ENCODE peak calls at places on chromosomes 6 and 20, in eight cellular contexts. M, Q, H, L, B, C, D and S are unnamed samples.
A peak's percentile ranks its signal among the peaks of the same experiment; 100 is the strongest.

GRCh38 chr6:126927841-126928240 is 190.6 kb upstream of the RSPO3 start:
- DNase-seq in M (no peak), Q (no peak), H (no peak), L (no peak), B (no peak), C (no peak), D (no peak), S (no peak)

GRCh38 chr6:85469276-85470022 is 19.6 kb downstream of the NT5E start:
- DNase-seq in M (peak; percentile 16), Q (no peak), H (no peak), L (no peak), B (no peak), C (no peak), D (no peak), S (no peak)

GRCh38 chr6:51788121-51788520 is 299.3 kb downstream of the PKHD1 start:
- DNase-seq in M (no peak), Q (no peak), H (no peak), L (no peak), B (no peak), C (no peak), D (no peak), S (no peak)

GRCh38 chr6:47247227-47247797 is 62.4 kb downstream of the TNFRSF21 start:
- DNase-seq in M (no peak), Q (no peak), H (no peak), L (no peak), B (no peak), C (no peak), D (no peak), S (no peak)

GRCh38 chr6:49142422-49143151 is 320.5 kb downstream of the MMUT start:
- DNase-seq in M (no peak), Q (no peak), H (no peak), L (no peak), B (no peak), C (no peak), D (no peak), S (no peak)

GRCh38 chr6:6661191-6661590 is 72.7 kb downstream of the LY86 start:
- DNase-seq in M (no peak), Q (no peak), H (no peak), L (no peak), B (no peak), C (no peak), D (no peak), S (no peak)

GRCh38 chr6:31822038-31822821 is 5.3 kb upstream of the HSPA1B start:
- DNase-seq in M (peak; percentile 76), Q (peak; percentile 58), H (peak; percentile 67), L (peak; percentile 93), B (peak; percentile 88), C (peak; percentile 77), D (peak; percentile 90), S (peak; percentile 80)

GRCh38 chr20:59599941-59600340 is 4.4 kb upstream of the PHACTR3 start:
- DNase-seq in M (no peak), Q (no peak), H (no peak), L (no peak), B (no peak), C (no peak), D (no peak), S (no peak)

GRCh38 chr6:89433637-89434499 is 916 bp downstream of the ANKRD6 start:
- DNase-seq in M (no peak), Q (peak; percentile 39), H (no peak), L (no peak), B (peak; percentile 29), C (no peak), D (peak; percentile 52), S (no peak)

GRCh38 chr20:6122111-6122872 is 538 bp downstream of the FERMT1 start:
- DNase-seq in M (peak; percentile 56), Q (peak; percentile 18), H (peak; percentile 32), L (peak; percentile 81), B (no peak), C (peak; percentile 26), D (no peak), S (peak; percentile 28)

GRCh38 chr6:3247255-3248146 is 11.2 kb upstream of the PSMG4 start:
- DNase-seq in M (peak; percentile 98), Q (peak; percentile 52), H (peak; percentile 87), L (peak; percentile 61), B (peak; percentile 46), C (peak; percentile 95), D (peak; percentile 55), S (peak; percentile 92)

GRCh38 chr6:158849899-158850806 is 31.0 kb upstream of the EZR start:
- DNase-seq in M (peak; percentile 98), Q (no peak), H (peak; percentile 84), L (peak; percentile 87), B (peak; percentile 54), C (peak; percentile 93), D (peak; percentile 41), S (peak; percentile 99)

GRCh38 chr20:43914697-43915208 is at the start of gene TOX2:
- DNase-seq in M (peak; percentile 56), Q (peak; percentile 62), H (no peak), L (peak; percentile 29), B (no peak), C (no peak), D (peak; percentile 22), S (peak; percentile 30)

GRCh38 chr6:33875141-33875581 is 71.4 kb upstream of the MLN start:
- DNase-seq in M (no peak), Q (no peak), H (no peak), L (no peak), B (no peak), C (no peak), D (no peak), S (no peak)

GRCh38 chr6:14129572-14129971 is 12.0 kb downstream of the CD83 start:
- DNase-seq in M (peak; percentile 77), Q (peak; percentile 55), H (peak; percentile 70), L (peak; percentile 80), B (peak; percentile 57), C (peak; percentile 69), D (peak; percentile 60), S (peak; percentile 63)

GRCh38 chr6:159062564-159062945 is 17.8 kb upstream of the TAGAP start:
- DNase-seq in M (no peak), Q (no peak), H (no peak), L (no peak), B (no peak), C (no peak), D (no peak), S (no peak)

GRCh38 chr20:63520939-63521601 is 505 bp downstream of the PPDPF start:
- DNase-seq in M (peak; percentile 50), Q (peak; percentile 61), H (peak; percentile 40), L (peak; percentile 60), B (peak; percentile 89), C (peak; percentile 62), D (peak; percentile 84), S (peak; percentile 53)

GRCh38 chr20:15942130-15942529 is 631.1 kb downstream of the KIF16B start:
- DNase-seq in M (peak; percentile 2), Q (no peak), H (no peak), L (no peak), B (no peak), C (no peak), D (no peak), S (no peak)

GRCh38 chr20:46544576-46544975 is 5.9 kb downstream of the OCSTAMP start:
- DNase-seq in M (no peak), Q (no peak), H (peak; percentile 39), L (peak; percentile 31), B (no peak), C (no peak), D (no peak), S (no peak)

GRCh38 chr6:3819161-3820110 is 29.7 kb upstream of the FAM50B start:
- DNase-seq in M (no peak), Q (no peak), H (no peak), L (peak; percentile 56), B (no peak), C (no peak), D (no peak), S (no peak)

GRCh38 chr20:959996-960615 is 42.0 kb downstream of the RSPO4 start:
- DNase-seq in M (no peak), Q (no peak), H (no peak), L (no peak), B (no peak), C (no peak), D (no peak), S (no peak)

GRCh38 chr6:35497571-35498406 is 910 bp upstream of the TEAD3 start:
- DNase-seq in M (peak; percentile 73), Q (peak; percentile 76), H (peak; percentile 47), L (peak; percentile 68), B (peak; percentile 56), C (peak; percentile 67), D (peak; percentile 42), S (peak; percentile 27)
- TF ChIP-seq CTCF in M (no peak), Q (no peak), H (peak; percentile 23), L (no peak), B (no peak), C (no peak), D (no peak), S (peak; percentile 37)

GRCh38 chr6:148611213-148611612 is 135.6 kb upstream of the UST start:
- DNase-seq in M (peak; percentile 79), Q (no peak), H (no peak), L (peak; percentile 92), B (no peak), C (peak; percentile 31), D (peak; percentile 42), S (peak; percentile 70)
- TF ChIP-seq CTCF in M (no peak), Q (no peak), H (no peak), L (no peak), B (no peak), C (no peak), D (no peak), S (no peak)

DNA sequence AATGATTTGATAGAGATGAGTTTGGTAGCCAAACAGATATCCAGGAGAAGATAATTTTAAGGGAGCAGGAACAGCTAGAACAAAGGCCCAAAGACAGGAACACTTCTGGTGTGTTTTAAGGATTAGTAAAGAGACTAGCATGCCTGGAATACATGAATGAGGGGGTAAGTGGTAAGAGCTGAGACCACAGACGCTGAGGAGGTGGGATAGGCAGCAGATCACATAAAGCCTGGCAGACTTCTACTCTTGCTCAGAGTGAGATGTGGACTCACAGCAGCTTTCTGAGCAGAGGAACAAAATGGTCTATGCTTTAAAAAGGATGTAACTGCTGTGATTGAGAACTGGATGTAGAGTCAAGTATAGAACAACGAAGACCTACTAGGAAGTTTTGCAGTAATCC is 100.1 kb downstream of the EPHA7 start:
- DNase-seq in M (no peak), Q (no peak), H (no peak), L (no peak), B (no peak), C (no peak), D (no peak), S (no peak)
- TF ChIP-seq CTCF in M (no peak), Q (no peak), H (no peak), L (no peak), B (no peak), C (no peak), D (no peak), S (no peak)

DNA sequence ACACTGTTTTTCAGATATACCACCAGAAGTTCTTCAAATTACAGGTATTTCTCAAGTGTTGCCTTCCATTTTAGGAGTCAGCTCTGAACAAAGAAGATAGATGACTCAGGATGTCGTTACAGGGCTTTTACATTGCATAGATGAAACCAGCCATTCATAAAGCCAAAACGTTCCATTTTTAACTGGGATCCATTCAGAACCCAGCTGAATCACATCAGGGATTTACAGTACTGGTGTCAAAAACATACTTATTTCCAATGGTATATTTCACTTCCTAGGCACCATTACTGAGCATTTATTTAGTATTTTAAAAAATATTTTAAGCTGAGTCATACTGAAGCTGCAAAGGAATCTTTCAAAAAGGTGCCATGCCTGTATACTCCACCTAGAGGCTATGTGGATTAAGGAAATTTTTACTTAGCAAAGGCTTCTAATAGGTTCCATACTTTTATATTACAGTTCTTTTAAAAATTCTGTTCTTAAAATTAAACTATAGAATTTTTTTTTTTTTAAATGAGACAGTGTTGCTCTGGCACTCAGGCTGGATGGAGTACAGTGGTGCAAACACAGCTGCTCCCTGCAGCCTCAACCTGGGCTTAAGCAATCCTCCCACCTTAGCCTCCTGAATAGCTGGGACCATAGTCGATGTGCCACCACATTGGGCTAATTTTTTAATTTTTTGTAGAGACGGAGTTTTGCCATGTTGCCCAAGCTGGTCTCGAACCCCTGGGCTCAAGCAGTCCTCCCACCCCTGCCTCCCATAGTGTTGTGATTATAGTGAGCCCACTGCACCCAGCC is 2.6 kb downstream of the ASF1A start:
- DNase-seq in M (peak; percentile 72), Q (no peak), H (peak; percentile 78), L (peak; percentile 68), B (no peak), C (peak; percentile 73), D (no peak), S (peak; percentile 54)
- TF ChIP-seq CTCF in M (peak; percentile 49), Q (no peak), H (peak; percentile 44), L (peak; percentile 59), B (no peak), C (peak; percentile 53), D (no peak), S (peak; percentile 75)